ENCODE peak calls at places on chromosomes 6 and 20, in five cellular contexts. One of them, this sample, is unnamed.

GRCh38 chr6:135537782-135538301 is 40.3 kb upstream of the AHI1 start:
- DNase-seq in transverse colon: no peak
- DNase-seq in breast epithelium: no peak
- DNase-seq in prostate gland: no peak
- DNase-seq in heart left ventricle: no peak
- DNase-seq in this sample: no peak

GRCh38 chr6:129493396-129493902 is 216.5 kb downstream of the ARHGAP18 start:
- DNase-seq in transverse colon: no peak
- DNase-seq in breast epithelium: no peak
- DNase-seq in heart left ventricle: no peak
- DNase-seq in prostate gland: no peak
- DNase-seq in this sample: no peak

GRCh38 chr20:40286991-40287531 is 402.0 kb downstream of the MAFB start:
- DNase-seq in prostate gland: peak; percentile 96
- DNase-seq in heart left ventricle: peak; percentile 86
- DNase-seq in breast epithelium: peak; percentile 89
- DNase-seq in transverse colon: peak; percentile 70
- DNase-seq in this sample: peak; percentile 89

GRCh38 chr20:23009636-23010035 is 25.5 kb upstream of the SSTR4 start:
- DNase-seq in prostate gland: no peak
- DNase-seq in breast epithelium: peak; percentile 60
- DNase-seq in heart left ventricle: no peak
- DNase-seq in transverse colon: no peak
- DNase-seq in this sample: no peak

GRCh38 chr6:157800420-157801237 is 22.4 kb upstream of the SNX9 start:
- DNase-seq in transverse colon: no peak
- DNase-seq in breast epithelium: no peak
- DNase-seq in heart left ventricle: no peak
- DNase-seq in prostate gland: no peak
- DNase-seq in this sample: no peak

GRCh38 chr20:11453430-11453829 is 464.3 kb upstream of the BTBD3 start:
- DNase-seq in prostate gland: no peak
- DNase-seq in transverse colon: no peak
- DNase-seq in breast epithelium: no peak
- DNase-seq in heart left ventricle: no peak
- DNase-seq in this sample: no peak

GRCh38 chr6:134073156-134073555 is 20.7 kb upstream of the SLC2A12 start:
- DNase-seq in transverse colon: no peak
- DNase-seq in heart left ventricle: no peak
- DNase-seq in breast epithelium: no peak
- DNase-seq in prostate gland: no peak
- DNase-seq in this sample: no peak

GRCh38 chr6:116941727-116942126 is 64.7 kb downstream of the RFX6 start:
- DNase-seq in breast epithelium: no peak
- DNase-seq in prostate gland: no peak
- DNase-seq in heart left ventricle: no peak
- DNase-seq in transverse colon: no peak
- DNase-seq in this sample: no peak

GRCh38 chr6:1335367-1336037 is 23.6 kb downstream of the FOXQ1 start:
- DNase-seq in breast epithelium: peak; percentile 92
- DNase-seq in prostate gland: peak; percentile 82
- DNase-seq in heart left ventricle: peak; percentile 51
- DNase-seq in transverse colon: peak; percentile 68
- DNase-seq in this sample: no peak

GRCh38 chr6:160131636-160132296 is 10.2 kb downstream of the SLC22A1 start:
- DNase-seq in heart left ventricle: no peak
- DNase-seq in transverse colon: no peak
- DNase-seq in prostate gland: no peak
- DNase-seq in breast epithelium: no peak
- DNase-seq in this sample: no peak

GRCh38 chr6:91523511-91523910 is 936.6 kb upstream of the MAP3K7 start:
- DNase-seq in breast epithelium: no peak
- DNase-seq in heart left ventricle: no peak
- DNase-seq in prostate gland: no peak
- DNase-seq in transverse colon: no peak
- DNase-seq in this sample: no peak

GRCh38 chr6:87334683-87335082 is 5.6 kb upstream of the GJB7 start:
- DNase-seq in heart left ventricle: no peak
- DNase-seq in breast epithelium: no peak
- DNase-seq in transverse colon: no peak
- DNase-seq in prostate gland: no peak
- DNase-seq in this sample: no peak

GRCh38 chr6:41042167-41042566 is at the start of gene TSPO2:
- DNase-seq in breast epithelium: no peak
- DNase-seq in heart left ventricle: no peak
- DNase-seq in prostate gland: no peak
- DNase-seq in transverse colon: no peak
- DNase-seq in this sample: no peak

GRCh38 chr6:37432916-37433656 is at the start of gene CMTR1:
- DNase-seq in breast epithelium: peak; percentile 87
- DNase-seq in transverse colon: peak; percentile 97
- DNase-seq in prostate gland: peak; percentile 89
- DNase-seq in heart left ventricle: peak; percentile 99
- DNase-seq in this sample: peak; percentile 97
- TF ChIP-seq POLR2A in breast epithelium: peak; percentile 53
- TF ChIP-seq POLR2A in transverse colon: peak; percentile 78
- TF ChIP-seq POLR2A in prostate gland: peak; percentile 57
- TF ChIP-seq POLR2A in heart left ventricle: peak; percentile 65
- TF ChIP-seq POLR2A in this sample: peak; percentile 44

DNA sequence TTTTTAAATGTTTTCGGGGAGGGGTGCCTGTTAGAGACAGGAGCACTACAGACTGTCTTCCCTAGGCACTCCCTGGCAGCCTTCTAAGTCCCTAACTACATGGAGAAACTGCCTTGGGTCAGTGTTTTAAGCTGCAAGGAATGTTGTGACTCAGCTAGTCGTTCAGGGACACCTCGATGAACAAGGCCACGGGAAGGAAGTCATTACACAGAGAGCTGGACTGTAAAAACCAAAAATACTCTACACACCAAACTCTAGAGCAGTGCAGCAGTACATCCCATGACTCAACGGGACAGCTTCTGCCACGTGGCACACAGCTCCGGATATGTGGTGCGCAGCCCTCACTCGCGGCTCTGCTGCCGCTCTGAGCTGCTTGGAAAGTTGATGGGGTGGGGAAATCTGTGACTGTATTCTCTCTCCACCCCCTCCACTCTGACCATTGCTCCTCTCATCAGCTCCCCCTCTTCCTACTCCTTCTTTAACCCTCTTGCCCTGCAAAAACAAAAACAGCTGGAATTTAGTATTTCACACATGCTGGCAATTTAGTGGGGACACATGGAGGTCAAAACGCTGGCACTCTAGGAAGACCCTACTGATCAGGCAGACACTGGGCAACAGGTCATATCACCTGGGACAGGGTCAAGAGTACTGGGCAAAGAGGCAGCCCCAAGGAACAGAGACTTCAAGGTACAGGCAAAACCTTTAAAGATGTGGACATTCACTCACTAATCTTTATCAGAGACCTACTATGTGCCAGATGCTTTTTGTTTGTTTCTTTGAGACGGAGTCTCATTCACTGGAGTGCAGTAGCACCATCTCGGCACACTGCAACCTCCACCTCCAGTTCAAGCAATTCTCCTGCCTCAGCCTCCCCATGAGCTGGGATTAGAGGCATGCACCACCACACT is 10.9 kb upstream of the LPIN3 start:
- DNase-seq in breast epithelium: peak; percentile 64
- DNase-seq in prostate gland: peak; percentile 33
- DNase-seq in heart left ventricle: peak; percentile 83
- DNase-seq in transverse colon: peak; percentile 64
- DNase-seq in this sample: peak; percentile 94
- TF ChIP-seq POLR2A in breast epithelium: no peak
- TF ChIP-seq POLR2A in prostate gland: no peak
- TF ChIP-seq POLR2A in heart left ventricle: peak; percentile 47
- TF ChIP-seq POLR2A in transverse colon: no peak
- TF ChIP-seq POLR2A in this sample: peak; percentile 9

DNA sequence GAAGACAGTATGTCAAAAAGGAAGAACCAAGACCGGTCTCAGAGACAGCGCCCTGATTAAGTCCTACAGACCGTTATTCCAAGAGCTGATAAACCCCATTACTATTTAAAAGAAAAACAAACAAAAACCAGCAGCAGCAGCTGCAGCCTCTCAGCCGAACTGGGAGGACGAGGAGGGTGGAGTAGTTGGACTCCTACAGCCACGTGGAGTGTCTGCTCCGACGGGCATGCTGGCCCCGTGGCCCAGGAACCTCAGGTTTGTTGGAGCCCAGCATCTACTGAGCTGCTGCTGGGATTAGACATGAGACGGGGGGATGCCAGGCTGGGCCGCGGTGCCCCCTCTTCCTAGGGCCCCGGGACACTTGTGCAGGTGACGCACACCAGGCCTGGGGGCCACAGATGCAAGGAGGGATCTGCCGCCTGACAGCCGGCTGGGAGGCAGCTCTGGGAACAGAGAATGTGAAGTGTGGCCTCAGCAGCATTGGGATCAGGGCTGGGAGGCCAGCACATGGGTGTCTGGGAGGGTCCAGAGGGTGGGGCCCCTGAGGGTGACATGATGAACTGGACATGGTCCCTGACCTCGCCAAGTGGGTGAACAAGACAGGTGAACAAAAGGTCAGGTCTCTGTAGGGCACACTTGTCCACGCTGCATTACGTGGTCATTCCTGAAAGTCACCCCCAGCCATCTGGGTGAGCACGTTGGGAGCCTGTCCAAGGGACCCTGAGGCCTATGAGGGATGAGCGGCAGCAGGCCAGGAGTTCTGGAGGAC is 2.9 kb upstream of the ZBTB46 start:
- DNase-seq in breast epithelium: no peak
- DNase-seq in transverse colon: no peak
- DNase-seq in prostate gland: no peak
- DNase-seq in heart left ventricle: no peak
- DNase-seq in this sample: no peak
- TF ChIP-seq POLR2A in breast epithelium: no peak
- TF ChIP-seq POLR2A in transverse colon: no peak
- TF ChIP-seq POLR2A in prostate gland: no peak
- TF ChIP-seq POLR2A in heart left ventricle: no peak
- TF ChIP-seq POLR2A in this sample: no peak

GRCh38 chr20:3846740-3847418 is at the start of gene MAVS:
- DNase-seq in heart left ventricle: peak; percentile 96
- DNase-seq in prostate gland: peak; percentile 87
- DNase-seq in transverse colon: peak; percentile 92
- DNase-seq in breast epithelium: peak; percentile 28
- DNase-seq in this sample: peak; percentile 94
- TF ChIP-seq POLR2A in heart left ventricle: peak; percentile 93
- TF ChIP-seq POLR2A in prostate gland: peak; percentile 79
- TF ChIP-seq POLR2A in transverse colon: peak; percentile 87
- TF ChIP-seq POLR2A in breast epithelium: peak; percentile 45
- TF ChIP-seq POLR2A in this sample: peak; percentile 42

DNA sequence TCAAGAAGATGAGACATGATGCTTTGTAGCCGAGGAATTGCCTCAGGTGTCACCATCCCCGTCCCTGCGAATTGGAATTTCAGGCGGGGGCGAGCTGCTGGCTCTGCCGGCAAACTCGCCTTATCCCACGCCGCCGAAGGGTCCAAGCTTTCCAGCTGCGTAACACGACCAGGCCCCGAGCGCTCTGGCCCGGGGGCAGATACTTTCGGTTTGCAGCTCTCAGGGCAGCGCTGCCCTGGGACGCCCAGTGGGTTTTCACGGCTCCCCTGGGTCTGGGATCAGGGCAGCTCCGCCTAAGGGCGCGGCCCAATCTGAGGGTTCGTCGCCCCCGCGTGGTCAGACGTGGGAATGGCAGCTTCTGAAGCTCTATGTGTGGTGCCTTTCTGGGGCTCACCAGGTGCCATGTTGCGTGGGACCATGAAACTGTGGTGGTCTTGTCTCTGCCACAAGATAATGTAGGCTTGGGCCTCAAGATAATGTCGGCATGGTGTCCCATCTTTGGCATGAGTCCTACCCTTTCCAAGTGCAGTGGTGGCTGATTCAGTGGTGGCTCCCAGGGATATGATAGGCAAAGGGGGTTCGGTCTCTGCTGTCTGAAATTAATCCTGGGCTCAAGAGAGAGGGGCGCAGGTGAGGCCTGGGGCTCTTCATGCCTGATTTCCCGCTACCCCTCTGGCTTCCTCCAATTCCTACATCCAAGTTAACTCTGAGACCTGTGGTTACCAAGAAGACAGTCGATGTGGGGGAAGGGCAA is 21.0 kb downstream of the PIGT start:
- DNase-seq in heart left ventricle: peak; percentile 94
- DNase-seq in transverse colon: peak; percentile 93
- DNase-seq in breast epithelium: peak; percentile 70
- DNase-seq in prostate gland: peak; percentile 79
- DNase-seq in this sample: peak; percentile 93
- TF ChIP-seq POLR2A in heart left ventricle: peak; percentile 36
- TF ChIP-seq POLR2A in transverse colon: peak; percentile 38
- TF ChIP-seq POLR2A in breast epithelium: no peak
- TF ChIP-seq POLR2A in prostate gland: no peak
- TF ChIP-seq POLR2A in this sample: no peak

GRCh38 chr6:3164388-3164787 is 7.0 kb upstream of the TUBB2A start:
- DNase-seq in transverse colon: no peak
- DNase-seq in prostate gland: no peak
- DNase-seq in heart left ventricle: no peak
- DNase-seq in breast epithelium: no peak
- DNase-seq in this sample: no peak

GRCh38 chr6:3159805-3160781 is 2.7 kb upstream of the TUBB2A start:
- DNase-seq in heart left ventricle: no peak
- DNase-seq in prostate gland: no peak
- DNase-seq in transverse colon: peak; percentile 84
- DNase-seq in breast epithelium: no peak
- DNase-seq in this sample: peak; percentile 78

GRCh38 chr6:3162565-3163247 is 5.4 kb upstream of the TUBB2A start:
- DNase-seq in prostate gland: peak; percentile 51
- DNase-seq in heart left ventricle: peak; percentile 86
- DNase-seq in transverse colon: peak; percentile 82
- DNase-seq in breast epithelium: peak; percentile 73
- DNase-seq in this sample: peak; percentile 90

GRCh38 chr6:3163248-3163594 is 5.9 kb upstream of the TUBB2A start:
- DNase-seq in transverse colon: no peak
- DNase-seq in prostate gland: no peak
- DNase-seq in heart left ventricle: no peak
- DNase-seq in breast epithelium: no peak
- DNase-seq in this sample: no peak

GRCh38 chr6:3162067-3162497 is 4.7 kb upstream of the TUBB2A start:
- DNase-seq in heart left ventricle: no peak
- DNase-seq in transverse colon: no peak
- DNase-seq in prostate gland: no peak
- DNase-seq in breast epithelium: no peak
- DNase-seq in this sample: no peak
- TF ChIP-seq POLR2A in heart left ventricle: no peak
- TF ChIP-seq POLR2A in transverse colon: no peak
- TF ChIP-seq POLR2A in prostate gland: no peak
- TF ChIP-seq POLR2A in breast epithelium: no peak
- TF ChIP-seq POLR2A in this sample: no peak

DNA sequence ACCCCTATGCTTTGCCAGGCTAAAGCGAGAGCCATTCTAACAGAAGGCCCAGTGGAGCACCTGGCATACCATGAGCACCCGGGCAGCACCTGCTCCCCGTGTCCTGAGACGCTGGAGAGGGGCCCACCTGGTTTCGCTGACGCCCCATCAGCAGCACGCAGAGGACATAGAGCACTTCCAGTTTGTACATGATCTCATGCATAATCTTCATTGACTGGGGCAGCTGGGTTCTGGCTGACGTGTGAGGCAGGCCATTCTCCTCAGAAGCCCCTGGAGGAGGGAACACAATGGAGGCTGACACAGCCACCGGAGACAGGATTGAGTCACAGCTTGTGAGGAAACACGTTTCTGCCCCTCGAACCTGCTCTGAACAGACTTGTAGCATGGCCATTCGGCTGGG is 65.4 kb downstream of the MYH7B start:
- DNase-seq in transverse colon: no peak
- DNase-seq in heart left ventricle: no peak
- DNase-seq in breast epithelium: no peak
- DNase-seq in prostate gland: no peak
- DNase-seq in this sample: no peak
- TF ChIP-seq POLR2A in transverse colon: no peak
- TF ChIP-seq POLR2A in heart left ventricle: no peak
- TF ChIP-seq POLR2A in breast epithelium: no peak
- TF ChIP-seq POLR2A in prostate gland: no peak
- TF ChIP-seq POLR2A in this sample: no peak